ENCODE peak calls at places on chromosomes 11 and 22, in five cellular contexts. X is A172, A is dermis blood vessel endothelial cell, M is Right ventricle myocardium superior, C is left ventricle myocardium superior. B is an unnamed sample.

GRCh38 chr11:10625281-10625981 is 57.0 kb upstream of the LYVE1 start:
- DNase-seq in C (no peak), M (no peak), A (no peak), X (no peak), B (no peak)

GRCh38 chr11:64340671-64341335 is 799 bp downstream of the CCDC88B start:
- DNase-seq in X (no peak), C (peak; percentile 65), M (peak; percentile 79), A (peak; percentile 25), B (no peak)

GRCh38 chr11:73234403-73235181 is 16.5 kb downstream of the P2RY2 start:
- DNase-seq in M (no peak), A (no peak), C (no peak), X (no peak), B (no peak)

GRCh38 chr22:29842740-29843139 is 4.7 kb upstream of the ASCC2 start:
- DNase-seq in C (no peak), M (no peak), X (peak; percentile 51), A (peak; percentile 82), B (no peak)

GRCh38 chr11:70796601-70797000 is 398.3 kb downstream of the CTTN start:
- DNase-seq in X (no peak), A (peak; percentile 14), C (no peak), M (no peak), B (no peak)

GRCh38 chr11:66438504-66439466 is at the start of gene MRPL11:
- DNase-seq in C (peak; percentile 93), X (peak; percentile 90), M (peak; percentile 94), A (peak; percentile 96), B (peak; percentile 94)

GRCh38 chr22:31036671-31037550 is 44.2 kb upstream of the SMTN start:
- DNase-seq in C (peak; percentile 34), A (no peak), X (peak; percentile 40), M (no peak), B (no peak)

GRCh38 chr11:68311155-68312116 is 955 bp upstream of the LRP5 start:
- DNase-seq in A (no peak), X (no peak), C (no peak), M (no peak), B (no peak)

GRCh38 chr22:46774456-46775363 is 12.3 kb downstream of the TBC1D22A start:
- DNase-seq in A (no peak), C (no peak), X (no peak), M (no peak), B (no peak)

B was measured in pons.